ENCODE peak calls at places on chromosomes 2 and 18, in eight cellular contexts. X, N, U, P, Y, H, D and S are unnamed samples.

GRCh38 chr2:66427219-66427768 is 7.6 kb upstream of the MEIS1 start:
- DNase-seq in X (no peak), N (no peak), U (no peak), P (no peak), Y (no peak), H (no peak), D (no peak), S (no peak)

GRCh38 chr18:62236252-62236651 is 49.2 kb downstream of the RELCH start:
- DNase-seq in X (no peak), N (no peak), U (no peak), P (no peak), Y (no peak), H (no peak), D (no peak), S (no peak)

GRCh38 chr18:58670561-58671121 is 624 bp upstream of the MALT1 start:
- DNase-seq in X (no peak), N (no peak), U (no peak), P (peak; percentile 35), Y (no peak), H (no peak), D (no peak), S (no peak)

GRCh38 chr2:231134910-231135650 is 10.2 kb upstream of the HTR2B start:
- DNase-seq in X (no peak), N (no peak), U (no peak), P (no peak), Y (no peak), H (no peak), D (no peak), S (no peak)

GRCh38 chr2:24424387-24424786 is 64.1 kb upstream of the ITSN2 start:
- DNase-seq in X (no peak), N (no peak), U (no peak), P (no peak), Y (no peak), H (no peak), D (no peak), S (no peak)

GRCh38 chr2:159755788-159756187 is 42.2 kb downstream of the CD302 start:
- DNase-seq in X (no peak), N (peak; percentile 61), U (no peak), P (peak; percentile 75), Y (no peak), H (no peak), D (peak; percentile 73), S (no peak)

GRCh38 chr2:103292570-103293265 is 530.9 kb downstream of the TMEM182 start:
- DNase-seq in X (no peak), N (no peak), U (no peak), P (no peak), Y (no peak), H (no peak), D (no peak), S (no peak)

GRCh38 chr2:219261024-219261855 is 7.5 kb upstream of the TUBA4A start:
- DNase-seq in X (no peak), N (no peak), U (no peak), P (no peak), Y (no peak), H (no peak), D (no peak), S (no peak)

GRCh38 chr18:69400253-69400975 is at the start of gene DOK6:
- DNase-seq in X (no peak), N (peak; percentile 77), U (no peak), P (no peak), Y (no peak), H (no peak), D (peak; percentile 79), S (no peak)

GRCh38 chr2:64442801-64443429 is 11.0 kb upstream of the LGALSL start:
- DNase-seq in X (no peak), N (no peak), U (no peak), P (no peak), Y (no peak), H (no peak), D (no peak), S (no peak)

GRCh38 chr2:64854773-64855237 is 134.4 kb upstream of the SLC1A4 start:
- DNase-seq in X (no peak), N (peak; percentile 80), U (no peak), P (no peak), Y (no peak), H (no peak), D (peak; percentile 81), S (no peak)

GRCh38 chr2:168114619-168115018 is 132.8 kb downstream of the STK39 start:
- DNase-seq in X (no peak), N (no peak), U (no peak), P (no peak), Y (no peak), H (no peak), D (no peak), S (no peak)